ENCODE peak calls at places on chromosome X, in seven cellular contexts. S is MV-4-11; W is posterior vena cava; C is CD8-positive, alpha-beta memory T cell; K is NCI-H345; H is AG08395; U is HFF-Myc. I is an unnamed sample.

GRCh38 chrX:99301990-99302389 is 1108.1 kb downstream of the PCDH19 start:
- DNase-seq in S (no peak), W (no peak), C (no peak), K (peak), H (no peak), U (no peak), I (no peak)

GRCh38 chrX:44978976-44979375 is 106.0 kb downstream of the KDM6A start:
- DNase-seq in S (no peak), W (no peak), C (no peak), K (no peak), H (no peak), U (no peak), I (no peak)

GRCh38 chrX:5236749-5237148 is 991.9 kb downstream of the NLGN4X start:
- DNase-seq in S (peak), W (no peak), C (no peak), K (no peak), H (no peak), U (no peak), I (no peak)

GRCh38 chrX:110992611-110993010 is 103.4 kb upstream of the PAK3 start:
- DNase-seq in S (peak), W (no peak), C (peak), K (peak), H (peak), U (no peak), I (peak)

GRCh38 chrX:16989750-16990149 is 43.3 kb downstream of the REPS2 start:
- DNase-seq in S (no peak), W (no peak), C (no peak), K (no peak), H (no peak), U (no peak), I (no peak)

GRCh38 chrX:45445745-45446412 is 245.2 kb upstream of the DIPK2B start:
- DNase-seq in S (peak), W (no peak), C (no peak), K (no peak), H (peak), U (peak), I (peak)

GRCh38 chrX:1472975-1473374 is 20.3 kb upstream of the ASMTL start:
- DNase-seq in S (no peak), W (no peak), C (no peak), K (no peak), H (no peak), U (no peak), I (no peak)

GRCh38 chrX:138775501-138775900 is 64.0 kb upstream of the FGF13 start:
- DNase-seq in S (peak), W (no peak), C (no peak), K (no peak), H (peak), U (no peak), I (no peak)

GRCh38 chrX:123219916-123220315 is 35.8 kb downstream of the GRIA3 start:
- DNase-seq in S (no peak), W (no peak), C (no peak), K (no peak), H (no peak), U (no peak), I (no peak)

GRCh38 chrX:154779261-154779660 is 16.6 kb downstream of the DKC1 start:
- DNase-seq in S (peak), W (no peak), C (no peak), K (no peak), H (peak), U (no peak), I (no peak)

GRCh38 chrX:101260435-101260834 is 30.7 kb downstream of the TAF7L start:
- DNase-seq in S (no peak), W (no peak), C (no peak), K (no peak), H (peak), U (no peak), I (no peak)

GRCh38 chrX:142204522-142205433 is at the start of gene MAGEC2:
- DNase-seq in S (no peak), W (no peak), C (no peak), K (no peak), H (no peak), U (no peak), I (no peak)

GRCh38 chrX:130171446-130172126 is at the start of gene RAB33A:
- DNase-seq in S (peak), W (peak), C (peak), K (peak), H (no peak), U (no peak), I (no peak)

GRCh38 chrX:8914636-8915035 is 113.5 kb upstream of the FAM9A start:
- DNase-seq in S (no peak), W (no peak), C (no peak), K (no peak), H (no peak), U (no peak), I (no peak)

GRCh38 chrX:32871636-32872035 is 339.7 kb downstream of the DMD start:
- DNase-seq in S (no peak), W (no peak), C (no peak), K (no peak), H (no peak), U (no peak), I (no peak)

I was measured in amniotic stem cell.